ENCODE peak calls at places on chromosomes 3 and 15, in ten cellular contexts. One of them, this sample, is unnamed.

GRCh38 chr3:187247398-187247797 is 44.1 kb downstream of the MASP1 start:
- DNase-seq in SHP77: no peak
- DNase-seq in activated gamma-delta T cell: no peak
- DNase-seq in ovary: no peak
- DNase-seq in substantia nigra: no peak
- DNase-seq in HFFc6: no peak
- DNase-seq in stimulated activated CD8-positive, alpha-beta memory T cell treated with anti-CD3 and anti-CD28 coated beads, Interleukin-15, amount 100 ng/mL, for 24 hours: no peak
- DNase-seq in fibroblast of the conjunctiva: no peak
- DNase-seq in iris pigment epithelial cell: no peak
- DNase-seq in SK-N-SH: no peak
- DNase-seq in this sample: no peak

GRCh38 chr3:151751161-151751560 is 17.4 kb downstream of the AADACL2 start:
- DNase-seq in HFFc6: no peak
- DNase-seq in activated gamma-delta T cell: no peak
- DNase-seq in fibroblast of the conjunctiva: peak
- DNase-seq in SK-N-SH: no peak
- DNase-seq in ovary: no peak
- DNase-seq in SHP77: no peak
- DNase-seq in substantia nigra: no peak
- DNase-seq in iris pigment epithelial cell: peak
- DNase-seq in stimulated activated CD8-positive, alpha-beta memory T cell treated with anti-CD3 and anti-CD28 coated beads, Interleukin-15, amount 100 ng/mL, for 24 hours: no peak
- DNase-seq in this sample: no peak

GRCh38 chr3:9870978-9871377 is 9.1 kb downstream of the CIDEC start:
- DNase-seq in activated gamma-delta T cell: no peak
- DNase-seq in substantia nigra: no peak
- DNase-seq in stimulated activated CD8-positive, alpha-beta memory T cell treated with anti-CD3 and anti-CD28 coated beads, Interleukin-15, amount 100 ng/mL, for 24 hours: no peak
- DNase-seq in HFFc6: peak
- DNase-seq in SK-N-SH: no peak
- DNase-seq in ovary: no peak
- DNase-seq in SHP77: no peak
- DNase-seq in fibroblast of the conjunctiva: peak
- DNase-seq in iris pigment epithelial cell: peak
- DNase-seq in this sample: no peak

GRCh38 chr3:29764059-29764458 is 483.2 kb downstream of the RBMS3 start:
- DNase-seq in SK-N-SH: no peak
- DNase-seq in iris pigment epithelial cell: peak
- DNase-seq in activated gamma-delta T cell: no peak
- DNase-seq in SHP77: no peak
- DNase-seq in substantia nigra: no peak
- DNase-seq in stimulated activated CD8-positive, alpha-beta memory T cell treated with anti-CD3 and anti-CD28 coated beads, Interleukin-15, amount 100 ng/mL, for 24 hours: no peak
- DNase-seq in HFFc6: peak
- DNase-seq in fibroblast of the conjunctiva: peak
- DNase-seq in ovary: no peak
- DNase-seq in this sample: no peak

GRCh38 chr15:25345943-25346342 is 92.9 kb downstream of the UBE3A start:
- DNase-seq in SK-N-SH: peak
- DNase-seq in activated gamma-delta T cell: no peak
- DNase-seq in stimulated activated CD8-positive, alpha-beta memory T cell treated with anti-CD3 and anti-CD28 coated beads, Interleukin-15, amount 100 ng/mL, for 24 hours: no peak
- DNase-seq in ovary: no peak
- DNase-seq in substantia nigra: peak
- DNase-seq in iris pigment epithelial cell: peak
- DNase-seq in HFFc6: no peak
- DNase-seq in SHP77: no peak
- DNase-seq in fibroblast of the conjunctiva: peak
- DNase-seq in this sample: peak

GRCh38 chr3:127745656-127746399 is 73.1 kb downstream of the ABTB1 start:
- DNase-seq in ovary: no peak
- DNase-seq in iris pigment epithelial cell: no peak
- DNase-seq in SK-N-SH: no peak
- DNase-seq in stimulated activated CD8-positive, alpha-beta memory T cell treated with anti-CD3 and anti-CD28 coated beads, Interleukin-15, amount 100 ng/mL, for 24 hours: no peak
- DNase-seq in SHP77: no peak
- DNase-seq in activated gamma-delta T cell: no peak
- DNase-seq in substantia nigra: no peak
- DNase-seq in fibroblast of the conjunctiva: no peak
- DNase-seq in HFFc6: no peak
- DNase-seq in this sample: no peak

GRCh38 chr15:48447657-48448056 is 116.4 kb downstream of the DUT start:
- DNase-seq in HFFc6: peak
- DNase-seq in SK-N-SH: no peak
- DNase-seq in iris pigment epithelial cell: peak
- DNase-seq in stimulated activated CD8-positive, alpha-beta memory T cell treated with anti-CD3 and anti-CD28 coated beads, Interleukin-15, amount 100 ng/mL, for 24 hours: no peak
- DNase-seq in fibroblast of the conjunctiva: no peak
- DNase-seq in SHP77: no peak
- DNase-seq in ovary: no peak
- DNase-seq in substantia nigra: no peak
- DNase-seq in activated gamma-delta T cell: no peak
- DNase-seq in this sample: no peak

GRCh38 chr3:17431004-17431403 is 311.4 kb downstream of the TBC1D5 start:
- DNase-seq in SHP77: peak
- DNase-seq in HFFc6: peak
- DNase-seq in substantia nigra: no peak
- DNase-seq in fibroblast of the conjunctiva: peak
- DNase-seq in activated gamma-delta T cell: no peak
- DNase-seq in ovary: no peak
- DNase-seq in iris pigment epithelial cell: peak
- DNase-seq in stimulated activated CD8-positive, alpha-beta memory T cell treated with anti-CD3 and anti-CD28 coated beads, Interleukin-15, amount 100 ng/mL, for 24 hours: no peak
- DNase-seq in SK-N-SH: peak
- DNase-seq in this sample: peak

GRCh38 chr3:116423945-116424344 is 21.3 kb downstream of the LSAMP start:
- DNase-seq in stimulated activated CD8-positive, alpha-beta memory T cell treated with anti-CD3 and anti-CD28 coated beads, Interleukin-15, amount 100 ng/mL, for 24 hours: no peak
- DNase-seq in SK-N-SH: no peak
- DNase-seq in HFFc6: no peak
- DNase-seq in ovary: no peak
- DNase-seq in substantia nigra: no peak
- DNase-seq in iris pigment epithelial cell: no peak
- DNase-seq in SHP77: no peak
- DNase-seq in fibroblast of the conjunctiva: no peak
- DNase-seq in activated gamma-delta T cell: no peak
- DNase-seq in this sample: no peak

GRCh38 chr15:74265046-74265639 is 29.0 kb downstream of the CCDC33 start:
- DNase-seq in stimulated activated CD8-positive, alpha-beta memory T cell treated with anti-CD3 and anti-CD28 coated beads, Interleukin-15, amount 100 ng/mL, for 24 hours: no peak
- DNase-seq in activated gamma-delta T cell: no peak
- DNase-seq in SHP77: no peak
- DNase-seq in fibroblast of the conjunctiva: no peak
- DNase-seq in SK-N-SH: no peak
- DNase-seq in iris pigment epithelial cell: peak
- DNase-seq in HFFc6: no peak
- DNase-seq in substantia nigra: no peak
- DNase-seq in ovary: no peak
- DNase-seq in this sample: peak

GRCh38 chr15:74794248-74794969 is 12.5 kb downstream of the CSK start:
- DNase-seq in iris pigment epithelial cell: no peak
- DNase-seq in activated gamma-delta T cell: no peak
- DNase-seq in stimulated activated CD8-positive, alpha-beta memory T cell treated with anti-CD3 and anti-CD28 coated beads, Interleukin-15, amount 100 ng/mL, for 24 hours: no peak
- DNase-seq in ovary: no peak
- DNase-seq in fibroblast of the conjunctiva: no peak
- DNase-seq in substantia nigra: no peak
- DNase-seq in SHP77: no peak
- DNase-seq in SK-N-SH: no peak
- DNase-seq in HFFc6: no peak
- DNase-seq in this sample: no peak

GRCh38 chr3:138188013-138188352 is 882 bp downstream of the ARMC8 start:
- DNase-seq in substantia nigra: no peak
- DNase-seq in activated gamma-delta T cell: no peak
- DNase-seq in stimulated activated CD8-positive, alpha-beta memory T cell treated with anti-CD3 and anti-CD28 coated beads, Interleukin-15, amount 100 ng/mL, for 24 hours: no peak
- DNase-seq in fibroblast of the conjunctiva: peak
- DNase-seq in SK-N-SH: no peak
- DNase-seq in SHP77: no peak
- DNase-seq in iris pigment epithelial cell: peak
- DNase-seq in HFFc6: peak
- DNase-seq in ovary: no peak
- DNase-seq in this sample: no peak

GRCh38 chr3:30488070-30488756 is 118.2 kb upstream of the TGFBR2 start:
- DNase-seq in SHP77: no peak
- DNase-seq in HFFc6: no peak
- DNase-seq in activated gamma-delta T cell: no peak
- DNase-seq in iris pigment epithelial cell: no peak
- DNase-seq in stimulated activated CD8-positive, alpha-beta memory T cell treated with anti-CD3 and anti-CD28 coated beads, Interleukin-15, amount 100 ng/mL, for 24 hours: no peak
- DNase-seq in ovary: no peak
- DNase-seq in fibroblast of the conjunctiva: no peak
- DNase-seq in substantia nigra: no peak
- DNase-seq in SK-N-SH: no peak
- DNase-seq in this sample: no peak

GRCh38 chr15:47374222-47374621 is 343.1 kb upstream of the SEMA6D start:
- DNase-seq in ovary: no peak
- DNase-seq in HFFc6: peak
- DNase-seq in iris pigment epithelial cell: peak
- DNase-seq in activated gamma-delta T cell: no peak
- DNase-seq in stimulated activated CD8-positive, alpha-beta memory T cell treated with anti-CD3 and anti-CD28 coated beads, Interleukin-15, amount 100 ng/mL, for 24 hours: no peak
- DNase-seq in SK-N-SH: no peak
- DNase-seq in fibroblast of the conjunctiva: no peak
- DNase-seq in substantia nigra: no peak
- DNase-seq in SHP77: no peak
- DNase-seq in this sample: no peak

GRCh38 chr3:183027276-183027675 is 46.9 kb upstream of the DCUN1D1 start:
- DNase-seq in ovary: no peak
- DNase-seq in stimulated activated CD8-positive, alpha-beta memory T cell treated with anti-CD3 and anti-CD28 coated beads, Interleukin-15, amount 100 ng/mL, for 24 hours: no peak
- DNase-seq in HFFc6: no peak
- DNase-seq in fibroblast of the conjunctiva: no peak
- DNase-seq in activated gamma-delta T cell: no peak
- DNase-seq in SHP77: no peak
- DNase-seq in substantia nigra: no peak
- DNase-seq in iris pigment epithelial cell: peak
- DNase-seq in SK-N-SH: no peak
- DNase-seq in this sample: no peak

GRCh38 chr3:16723994-16724393 is 118.8 kb upstream of the DAZL start:
- DNase-seq in ovary: no peak
- DNase-seq in substantia nigra: no peak
- DNase-seq in stimulated activated CD8-positive, alpha-beta memory T cell treated with anti-CD3 and anti-CD28 coated beads, Interleukin-15, amount 100 ng/mL, for 24 hours: no peak
- DNase-seq in SK-N-SH: no peak
- DNase-seq in iris pigment epithelial cell: peak
- DNase-seq in SHP77: no peak
- DNase-seq in HFFc6: peak
- DNase-seq in fibroblast of the conjunctiva: no peak
- DNase-seq in activated gamma-delta T cell: no peak
- DNase-seq in this sample: peak

GRCh38 chr3:62265528-62265927 is 107.8 kb downstream of the FEZF2 start:
- DNase-seq in HFFc6: no peak
- DNase-seq in substantia nigra: no peak
- DNase-seq in iris pigment epithelial cell: no peak
- DNase-seq in stimulated activated CD8-positive, alpha-beta memory T cell treated with anti-CD3 and anti-CD28 coated beads, Interleukin-15, amount 100 ng/mL, for 24 hours: no peak
- DNase-seq in SHP77: no peak
- DNase-seq in ovary: no peak
- DNase-seq in fibroblast of the conjunctiva: no peak
- DNase-seq in SK-N-SH: no peak
- DNase-seq in activated gamma-delta T cell: no peak
- DNase-seq in this sample: no peak

GRCh38 chr3:170233532-170233931 is 11.3 kb downstream of the PRKCI start:
- DNase-seq in substantia nigra: no peak
- DNase-seq in SHP77: no peak
- DNase-seq in activated gamma-delta T cell: no peak
- DNase-seq in stimulated activated CD8-positive, alpha-beta memory T cell treated with anti-CD3 and anti-CD28 coated beads, Interleukin-15, amount 100 ng/mL, for 24 hours: no peak
- DNase-seq in fibroblast of the conjunctiva: peak
- DNase-seq in ovary: peak
- DNase-seq in HFFc6: peak
- DNase-seq in SK-N-SH: no peak
- DNase-seq in iris pigment epithelial cell: peak
- DNase-seq in this sample: no peak

GRCh38 chr3:49619649-49620048 is 54.5 kb upstream of the APEH start:
- DNase-seq in activated gamma-delta T cell: no peak
- DNase-seq in substantia nigra: no peak
- DNase-seq in ovary: no peak
- DNase-seq in SK-N-SH: no peak
- DNase-seq in iris pigment epithelial cell: no peak
- DNase-seq in stimulated activated CD8-positive, alpha-beta memory T cell treated with anti-CD3 and anti-CD28 coated beads, Interleukin-15, amount 100 ng/mL, for 24 hours: no peak
- DNase-seq in HFFc6: no peak
- DNase-seq in fibroblast of the conjunctiva: no peak
- DNase-seq in SHP77: no peak
- DNase-seq in this sample: no peak

GRCh38 chr3:184592411-184593200 is 31.0 kb downstream of the EPHB3 start:
- DNase-seq in activated gamma-delta T cell: no peak
- DNase-seq in substantia nigra: no peak
- DNase-seq in SHP77: no peak
- DNase-seq in SK-N-SH: peak
- DNase-seq in ovary: peak
- DNase-seq in stimulated activated CD8-positive, alpha-beta memory T cell treated with anti-CD3 and anti-CD28 coated beads, Interleukin-15, amount 100 ng/mL, for 24 hours: no peak
- DNase-seq in fibroblast of the conjunctiva: peak
- DNase-seq in iris pigment epithelial cell: no peak
- DNase-seq in HFFc6: no peak
- DNase-seq in this sample: peak

GRCh38 chr15:74172751-74173544 is 562 bp upstream of the ISLR start:
- DNase-seq in HFFc6: no peak
- DNase-seq in ovary: peak
- DNase-seq in iris pigment epithelial cell: peak
- DNase-seq in SHP77: no peak
- DNase-seq in stimulated activated CD8-positive, alpha-beta memory T cell treated with anti-CD3 and anti-CD28 coated beads, Interleukin-15, amount 100 ng/mL, for 24 hours: no peak
- DNase-seq in activated gamma-delta T cell: no peak
- DNase-seq in substantia nigra: no peak
- DNase-seq in fibroblast of the conjunctiva: peak
- DNase-seq in SK-N-SH: peak
- DNase-seq in this sample: peak

GRCh38 chr3:141449424-141449823 is 37.4 kb upstream of the RASA2 start:
- DNase-seq in iris pigment epithelial cell: no peak
- DNase-seq in stimulated activated CD8-positive, alpha-beta memory T cell treated with anti-CD3 and anti-CD28 coated beads, Interleukin-15, amount 100 ng/mL, for 24 hours: no peak
- DNase-seq in HFFc6: no peak
- DNase-seq in SK-N-SH: peak
- DNase-seq in fibroblast of the conjunctiva: no peak
- DNase-seq in substantia nigra: no peak
- DNase-seq in SHP77: no peak
- DNase-seq in ovary: no peak
- DNase-seq in activated gamma-delta T cell: no peak
- DNase-seq in this sample: no peak

GRCh38 chr3:155512175-155512866 is 218.8 kb upstream of the STRIT1 start:
- DNase-seq in ovary: no peak
- DNase-seq in SK-N-SH: no peak
- DNase-seq in activated gamma-delta T cell: no peak
- DNase-seq in substantia nigra: no peak
- DNase-seq in stimulated activated CD8-positive, alpha-beta memory T cell treated with anti-CD3 and anti-CD28 coated beads, Interleukin-15, amount 100 ng/mL, for 24 hours: no peak
- DNase-seq in SHP77: no peak
- DNase-seq in iris pigment epithelial cell: no peak
- DNase-seq in HFFc6: no peak
- DNase-seq in fibroblast of the conjunctiva: no peak
- DNase-seq in this sample: no peak

GRCh38 chr15:85151861-85152260 is 170.2 kb downstream of the PDE8A start:
- DNase-seq in activated gamma-delta T cell: no peak
- DNase-seq in stimulated activated CD8-positive, alpha-beta memory T cell treated with anti-CD3 and anti-CD28 coated beads, Interleukin-15, amount 100 ng/mL, for 24 hours: no peak
- DNase-seq in SHP77: no peak
- DNase-seq in substantia nigra: no peak
- DNase-seq in fibroblast of the conjunctiva: no peak
- DNase-seq in ovary: no peak
- DNase-seq in SK-N-SH: no peak
- DNase-seq in HFFc6: no peak
- DNase-seq in iris pigment epithelial cell: no peak
- DNase-seq in this sample: no peak

GRCh38 chr3:183253364-183253960 is 409 bp downstream of the B3GNT5 start:
- DNase-seq in substantia nigra: peak
- DNase-seq in activated gamma-delta T cell: peak
- DNase-seq in SK-N-SH: peak
- DNase-seq in ovary: peak
- DNase-seq in SHP77: no peak
- DNase-seq in iris pigment epithelial cell: peak
- DNase-seq in fibroblast of the conjunctiva: peak
- DNase-seq in HFFc6: no peak
- DNase-seq in stimulated activated CD8-positive, alpha-beta memory T cell treated with anti-CD3 and anti-CD28 coated beads, Interleukin-15, amount 100 ng/mL, for 24 hours: no peak
- DNase-seq in this sample: peak

GRCh38 chr3:30650348-30650995 is 44.1 kb downstream of the TGFBR2 start:
- DNase-seq in SK-N-SH: no peak
- DNase-seq in HFFc6: no peak
- DNase-seq in activated gamma-delta T cell: no peak
- DNase-seq in fibroblast of the conjunctiva: no peak
- DNase-seq in SHP77: no peak
- DNase-seq in iris pigment epithelial cell: peak
- DNase-seq in ovary: no peak
- DNase-seq in substantia nigra: no peak
- DNase-seq in stimulated activated CD8-positive, alpha-beta memory T cell treated with anti-CD3 and anti-CD28 coated beads, Interleukin-15, amount 100 ng/mL, for 24 hours: no peak
- DNase-seq in this sample: no peak

GRCh38 chr3:78275420-78275852 is 1235.5 kb downstream of the ROBO2 start:
- DNase-seq in ovary: no peak
- DNase-seq in activated gamma-delta T cell: no peak
- DNase-seq in iris pigment epithelial cell: no peak
- DNase-seq in fibroblast of the conjunctiva: no peak
- DNase-seq in HFFc6: no peak
- DNase-seq in stimulated activated CD8-positive, alpha-beta memory T cell treated with anti-CD3 and anti-CD28 coated beads, Interleukin-15, amount 100 ng/mL, for 24 hours: no peak
- DNase-seq in substantia nigra: no peak
- DNase-seq in SK-N-SH: no peak
- DNase-seq in SHP77: no peak
- DNase-seq in this sample: no peak

GRCh38 chr15:39156636-39157255 is 424.1 kb upstream of the THBS1 start:
- DNase-seq in substantia nigra: no peak
- DNase-seq in stimulated activated CD8-positive, alpha-beta memory T cell treated with anti-CD3 and anti-CD28 coated beads, Interleukin-15, amount 100 ng/mL, for 24 hours: no peak
- DNase-seq in SK-N-SH: no peak
- DNase-seq in SHP77: no peak
- DNase-seq in fibroblast of the conjunctiva: no peak
- DNase-seq in activated gamma-delta T cell: no peak
- DNase-seq in iris pigment epithelial cell: no peak
- DNase-seq in ovary: no peak
- DNase-seq in HFFc6: no peak
- DNase-seq in this sample: no peak